ENCODE peak calls at places on chromosomes 7 and 10, in four cellular contexts. X is mucosa of descending colon, V is thyroid gland, R is cardiac fibroblast. T is an unnamed sample.

GRCh38 chr7:8425223-8425622 is 8.2 kb upstream of the NXPH1 start:
- DNase-seq in X (no peak), V (no peak), R (no peak), T (no peak)

GRCh38 chr10:113199459-113199858 is 249.4 kb downstream of the TCF7L2 start:
- DNase-seq in X (no peak), V (no peak), R (no peak), T (no peak)

GRCh38 chr7:132568962-132569361 is 7.3 kb downstream of the PLXNA4 start:
- DNase-seq in X (no peak), V (no peak), R (no peak), T (no peak)

GRCh38 chr7:66211429-66211828 is 6.3 kb downstream of the TPST1 start:
- DNase-seq in X (no peak), V (no peak), R (peak; percentile 50), T (no peak)

GRCh38 chr7:36367561-36367889 is 22.1 kb upstream of the ANLN start:
- DNase-seq in X (peak; percentile 27), V (no peak), R (no peak), T (no peak)

GRCh38 chr7:134701272-134701671 is 54.6 kb downstream of the BPGM start:
- DNase-seq in X (no peak), V (no peak), R (peak; percentile 55), T (no peak)

GRCh38 chr10:92839191-92840085 is 8.9 kb upstream of the EXOC6 start:
- DNase-seq in X (peak; percentile 80), V (peak; percentile 52), R (peak; percentile 84), T (peak; percentile 18)

GRCh38 chr7:130397472-130397871 is 17.2 kb downstream of the CPA1 start:
- DNase-seq in X (no peak), V (no peak), R (no peak), T (no peak)

GRCh38 chr7:46833186-46833585 is 748.7 kb downstream of the TNS3 start:
- DNase-seq in X (no peak), V (no peak), R (no peak), T (no peak)

GRCh38 chr7:98229991-98230745 is 18.9 kb downstream of the BHLHA15 start:
- DNase-seq in X (no peak), V (no peak), R (no peak), T (no peak)

GRCh38 chr7:20199015-20199737 is 18.0 kb downstream of the MACC1 start:
- DNase-seq in X (peak; percentile 86), V (peak; percentile 42), R (peak; percentile 79), T (peak; percentile 64)

GRCh38 chr10:60894816-60895215 is 49.2 kb downstream of the RHOBTB1 start:
- DNase-seq in X (no peak), V (no peak), R (peak; percentile 57), T (no peak)

GRCh38 chr7:75727881-75728592 is 10.7 kb downstream of the HIP1 start:
- DNase-seq in X (peak; percentile 92), V (peak; percentile 95), R (peak; percentile 37), T (peak; percentile 87)

GRCh38 chr7:152881893-152882292 is 122.3 kb downstream of the ACTR3B start:
- DNase-seq in X (no peak), V (no peak), R (no peak), T (no peak)

GRCh38 chr10:71981024-71981867 is 17.1 kb downstream of the CHST3 start:
- DNase-seq in X (no peak), V (peak; percentile 51), R (peak; percentile 61), T (no peak)

GRCh38 chr7:157584420-157584819 is 247.6 kb downstream of the DNAJB6 start:
- DNase-seq in X (no peak), V (no peak), R (no peak), T (no peak)

GRCh38 chr7:134350682-134351081 is 34.0 kb upstream of the SLC35B4 start:
- DNase-seq in X (no peak), V (no peak), R (no peak), T (no peak)

GRCh38 chr7:133070562-133070961 is 11.3 kb downstream of the CHCHD3 start:
- DNase-seq in X (no peak), V (peak; percentile 19), R (peak; percentile 23), T (no peak)

GRCh38 chr10:77601488-77601887 is 36.1 kb downstream of the KCNMA1 start:
- DNase-seq in X (no peak), V (no peak), R (no peak), T (peak; percentile 89)

GRCh38 chr7:36015733-36016132 is 137.3 kb upstream of the EEPD1 start:
- DNase-seq in X (no peak), V (no peak), R (no peak), T (no peak)

GRCh38 chr10:51079331-51079730 is 5.0 kb downstream of the PRKG1 start:
- DNase-seq in X (no peak), V (no peak), R (no peak), T (no peak)
- H3K4me3 ChIP-seq in X (no peak overlapping the region), V (no peak overlapping the region), R (no peak overlapping the region), T (no peak overlapping the region)

DNA sequence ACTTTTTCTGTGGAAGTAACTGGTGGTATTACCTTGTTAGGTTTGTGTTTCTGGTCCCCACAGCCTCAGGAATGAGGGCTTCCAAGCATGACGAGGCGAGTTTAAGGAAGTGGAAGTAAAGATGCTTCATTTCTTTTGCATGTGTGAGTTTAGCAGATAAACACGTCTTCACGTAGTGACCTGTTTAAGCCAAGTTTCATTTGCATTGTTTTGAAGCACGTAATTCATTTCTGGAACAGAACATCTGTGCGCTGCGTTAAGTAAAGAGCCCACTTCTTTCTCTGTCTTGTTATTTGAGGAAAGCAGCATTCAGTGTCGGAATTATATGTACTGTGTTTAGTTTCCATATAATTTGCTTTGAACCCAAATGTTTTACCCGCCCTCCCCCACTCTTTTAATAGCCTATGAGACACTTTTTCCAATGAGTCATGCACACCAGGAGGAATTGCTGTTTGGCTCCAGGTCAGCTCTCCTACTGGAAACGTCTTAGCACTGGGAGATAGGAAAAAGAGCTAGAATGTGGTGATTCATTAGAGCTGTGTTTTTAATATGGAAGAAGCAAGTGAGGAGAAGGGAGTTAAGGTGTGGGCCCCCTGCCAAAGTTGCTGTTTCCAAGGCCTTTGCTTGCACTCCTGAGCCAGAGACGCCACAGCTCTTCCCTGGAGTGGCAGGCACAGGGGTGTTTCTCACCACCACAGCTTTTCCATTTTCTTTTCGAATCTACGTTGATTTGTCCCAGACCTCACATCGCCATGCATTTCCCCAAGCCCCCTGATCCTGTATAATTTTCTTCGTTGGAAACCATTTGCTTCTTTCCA is 36.8 kb downstream of the BTBD16 start:
- DNase-seq in X (no peak), V (peak; percentile 42), R (peak; percentile 99), T (peak; percentile 72)
- H3K4me3 ChIP-seq in X (no peak overlapping the region), V (no peak overlapping the region), R (peak overlapping the region; percentile 6), T (no peak overlapping the region)

DNA sequence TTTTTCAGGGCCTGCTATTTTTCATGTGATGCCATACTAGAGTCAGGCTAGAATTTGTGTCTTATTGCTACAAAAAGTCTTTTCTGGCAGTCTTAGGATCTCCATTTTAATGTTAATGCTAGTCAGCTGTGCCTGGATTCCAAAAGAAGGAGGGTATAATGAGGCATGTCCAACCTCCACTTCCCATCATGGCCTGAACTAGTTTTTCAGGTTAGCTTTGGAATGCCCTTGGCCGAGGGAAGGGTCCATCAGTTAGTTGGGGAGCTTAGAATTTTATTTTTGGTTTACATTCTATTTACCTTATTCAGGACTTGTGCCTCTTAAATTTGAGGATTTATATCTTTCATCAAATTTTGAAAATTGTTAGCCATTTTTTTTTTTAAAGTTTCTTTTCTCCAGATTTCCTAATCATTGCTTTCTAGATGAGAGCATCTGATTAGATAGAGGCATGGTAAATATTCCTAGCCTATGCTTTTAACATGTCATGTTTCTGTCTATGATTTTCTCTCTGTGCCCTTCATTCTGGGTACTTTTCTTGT is 6.5 kb upstream of the ZNF777 start:
- DNase-seq in X (no peak), V (no peak), R (no peak), T (no peak)
- H3K4me3 ChIP-seq in X (no peak overlapping the region), V (no peak overlapping the region), R (no peak overlapping the region), T (no peak overlapping the region)

DNA sequence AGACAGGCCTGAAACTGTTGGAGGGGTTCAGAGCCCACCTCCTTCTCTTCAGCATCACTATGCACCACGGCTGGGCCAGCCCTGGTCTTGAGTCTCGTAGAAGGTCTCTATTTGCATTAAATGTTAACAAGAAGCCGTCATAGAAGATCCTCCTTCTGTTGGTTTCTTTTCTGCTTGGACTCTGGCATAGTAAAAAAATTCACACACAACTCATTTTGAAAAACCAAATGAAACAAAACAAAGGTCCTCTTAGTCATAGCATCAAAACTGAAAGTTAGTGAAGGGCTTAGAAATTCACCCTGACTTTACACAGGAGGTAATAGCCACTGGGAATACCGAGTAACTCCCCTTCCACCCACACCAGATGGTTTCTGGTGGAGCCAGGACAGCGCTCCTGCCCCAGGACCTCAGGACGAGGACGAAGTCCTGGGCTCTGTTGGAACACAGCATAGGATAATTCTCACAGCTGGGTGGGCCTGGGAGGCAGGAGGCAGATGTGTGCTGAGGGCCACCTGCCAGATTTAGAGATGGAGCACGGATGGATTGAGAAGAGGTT is 248.4 kb upstream of the KLF6 start:
- DNase-seq in X (no peak), V (no peak), R (no peak), T (peak; percentile 21)
- H3K4me3 ChIP-seq in X (no peak overlapping the region), V (no peak overlapping the region), R (no peak overlapping the region), T (no peak overlapping the region)

DNA sequence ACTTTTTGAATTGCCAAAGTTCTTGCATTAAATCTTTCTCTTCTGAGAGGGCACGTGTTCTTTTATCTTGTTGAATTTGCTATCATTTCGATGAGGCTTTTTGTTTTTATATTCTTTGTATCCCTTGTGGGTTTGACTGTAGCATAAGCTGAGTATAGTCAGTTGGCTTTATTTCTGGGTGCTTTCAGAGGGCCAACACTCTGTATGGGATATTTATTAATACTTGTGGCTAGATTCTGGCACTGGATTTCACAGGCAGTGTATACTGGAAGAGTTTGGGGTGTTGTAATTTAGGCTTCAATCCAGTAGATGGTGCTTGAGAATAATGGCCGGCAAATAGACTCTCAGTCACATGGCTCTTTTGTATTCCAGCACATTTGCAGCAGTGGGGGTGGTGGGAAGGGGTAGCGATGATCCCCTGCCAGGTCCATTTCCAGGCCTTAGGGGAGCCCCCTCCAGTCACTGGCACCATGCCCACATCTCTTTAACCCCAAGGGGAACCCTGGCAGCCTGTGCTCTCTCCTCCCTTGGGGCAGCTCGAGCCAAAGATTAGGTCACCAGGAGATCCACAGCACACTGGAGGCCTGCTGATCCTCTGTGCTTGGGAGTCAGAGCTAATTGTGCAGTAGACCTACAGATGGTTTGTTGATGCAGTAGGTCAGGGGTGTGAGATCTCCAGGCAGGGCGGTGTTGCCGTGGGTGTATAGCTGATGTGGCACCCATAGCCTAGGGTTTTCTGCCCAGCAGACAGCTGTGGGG is 81.7 kb downstream of the PTPN20 start:
- DNase-seq in X (peak; percentile 39), V (no peak), R (peak; percentile 71), T (peak; percentile 61)
- H3K4me3 ChIP-seq in X (no peak overlapping the region), V (no peak overlapping the region), R (no peak overlapping the region), T (no peak overlapping the region)

GRCh38 chr10:73932625-73933112 is 21.7 kb downstream of the PLAU start:
- DNase-seq in X (no peak), V (no peak), R (no peak), T (no peak)
- H3K4me3 ChIP-seq in X (no peak overlapping the region), V (no peak overlapping the region), R (no peak overlapping the region), T (no peak overlapping the region)

GRCh38 chr10:74743401-74743800 is 83.0 kb upstream of the KAT6B start:
- DNase-seq in X (no peak), V (no peak), R (no peak), T (no peak)
- H3K4me3 ChIP-seq in X (no peak overlapping the region), V (no peak overlapping the region), R (no peak overlapping the region), T (no peak overlapping the region)

GRCh38 chr7:818031-818699 is 14.1 kb upstream of the SUN1 start:
- DNase-seq in X (peak; percentile 17), V (no peak), R (peak; percentile 39), T (no peak)
- H3K4me3 ChIP-seq in X (no peak overlapping the region), V (no peak overlapping the region), R (no peak overlapping the region), T (no peak overlapping the region)

T was measured in small intestine.